ENCODE peak calls at places on chromosomes 16 and 17, in six cellular contexts. H is EL, K is Karpas-422, D is ELR, F is activated B cell treated with CpG ODN at 0.5 μM for 24 hours, X is cardiac fibroblast. Z is an unnamed sample.

GRCh38 chr17:76577876-76578275 is 7.8 kb downstream of the ST6GALNAC2 start:
- DNase-seq in H (no peak), K (no peak), D (no peak), F (no peak), X (no peak), Z (no peak)

GRCh38 chr16:67662653-67663010 is 1.9 kb downstream of the PARD6A start:
- DNase-seq in H (no peak), K (no peak), D (no peak), F (no peak), X (no peak), Z (no peak)

GRCh38 chr16:64687089-64687488 is 434.8 kb downstream of the CDH11 start:
- DNase-seq in H (no peak), K (no peak), D (no peak), F (no peak), X (no peak), Z (no peak)

GRCh38 chr16:21279501-21279900 is 1.4 kb upstream of the CRYM start:
- DNase-seq in H (no peak), K (no peak), D (no peak), F (no peak), X (no peak), Z (no peak)

GRCh38 chr16:54121539-54122295 is 164.9 kb downstream of the IRX3 start:
- DNase-seq in H (no peak), K (no peak), D (no peak), F (no peak), X (no peak), Z (no peak)

GRCh38 chr17:57622886-57623433 is 122.1 kb downstream of the CCDC182 start:
- DNase-seq in H (peak), K (peak), D (peak), F (no peak), X (peak), Z (no peak)

GRCh38 chr16:76932541-76933211 is 258.3 kb upstream of the MON1B start:
- DNase-seq in H (no peak), K (no peak), D (no peak), F (no peak), X (peak), Z (no peak)

GRCh38 chr16:23952128-23953041 is 116.6 kb downstream of the PRKCB start:
- DNase-seq in H (peak), K (no peak), D (peak), F (no peak), X (no peak), Z (peak)

GRCh38 chr17:80118601-80119270 is 17.4 kb downstream of the GAA start:
- DNase-seq in H (no peak), K (no peak), D (no peak), F (peak), X (no peak), Z (no peak)

GRCh38 chr17:15262291-15263205 is 2.6 kb downstream of the PMP22 start:
- DNase-seq in H (peak), K (no peak), D (peak), F (no peak), X (peak), Z (peak)

GRCh38 chr17:71438631-71439146 is 682.1 kb upstream of the SOX9 start:
- DNase-seq in H (peak), K (no peak), D (peak), F (no peak), X (peak), Z (no peak)

GRCh38 chr17:75983501-75984181 is 4.6 kb downstream of the TEN1 start:
- DNase-seq in H (no peak), K (peak), D (no peak), F (no peak), X (peak), Z (no peak)

GRCh38 chr17:29299031-29299430 is 5.1 kb upstream of the NUFIP2 start:
- DNase-seq in H (no peak), K (no peak), D (no peak), F (no peak), X (no peak), Z (no peak)

GRCh38 chr16:23497543-23497868 is 12.8 kb downstream of the GGA2 start:
- DNase-seq in H (no peak), K (no peak), D (no peak), F (no peak), X (no peak), Z (no peak)

GRCh38 chr16:1932050-1933028 is 10.7 kb downstream of the MSRB1 start:
- DNase-seq in H (no peak), K (no peak), D (peak), F (no peak), X (no peak), Z (no peak)

GRCh38 chr16:10999313-10999712 is 54.9 kb downstream of the CLEC16A start:
- DNase-seq in H (no peak), K (no peak), D (no peak), F (no peak), X (no peak), Z (no peak)

GRCh38 chr17:82767041-82767754 is 15.3 kb downstream of the TBCD start:
- DNase-seq in H (peak), K (peak), D (peak), F (no peak), X (peak), Z (peak)

GRCh38 chr16:57130950-57131321 is 38.6 kb downstream of the CPNE2 start:
- DNase-seq in H (no peak), K (no peak), D (no peak), F (no peak), X (no peak), Z (no peak)

GRCh38 chr17:20009302-20010098 is at the start of gene SPECC1:
- DNase-seq in H (peak), K (no peak), D (peak), F (peak), X (peak), Z (peak)

GRCh38 chr17:8859804-8860430 is 7.6 kb downstream of the PIK3R6 start:
- DNase-seq in H (no peak), K (no peak), D (no peak), F (no peak), X (no peak), Z (no peak)

GRCh38 chr16:68778551-68779231 is 41.6 kb downstream of the CDH1 start:
- DNase-seq in H (no peak), K (no peak), D (no peak), F (no peak), X (no peak), Z (no peak)

GRCh38 chr16:24253192-24253591 is 2.9 kb upstream of the CACNG3 start:
- DNase-seq in H (peak), K (peak), D (peak), F (no peak), X (peak), Z (no peak)

GRCh38 chr16:35743101-35743692 is 2283.8 kb downstream of the TP53TG3F start:
- DNase-seq in H (no peak), K (no peak), D (no peak), F (no peak), X (no peak), Z (no peak)

GRCh38 chr16:21566891-21567414 is 32.4 kb upstream of the METTL9 start:
- DNase-seq in H (no peak), K (no peak), D (no peak), F (no peak), X (no peak), Z (no peak)

GRCh38 chr17:77375526-77375916 is 234.8 kb downstream of the SEC14L1 start:
- DNase-seq in H (no peak), K (no peak), D (no peak), F (no peak), X (no peak), Z (no peak)

GRCh38 chr16:29848420-29849297 is 14.4 kb downstream of the CDIPT start:
- DNase-seq in H (peak), K (peak), D (peak), F (peak), X (peak), Z (no peak)

GRCh38 chr17:2894782-2895181 is 98.5 kb downstream of the RAP1GAP2 start:
- DNase-seq in H (no peak), K (no peak), D (no peak), F (no peak), X (no peak), Z (no peak)

GRCh38 chr17:37770631-37771518 is 26.0 kb upstream of the HNF1B start:
- DNase-seq in H (peak), K (peak), D (peak), F (no peak), X (peak), Z (peak)

GRCh38 chr16:78353610-78354009 is 254.2 kb downstream of the WWOX start:
- DNase-seq in H (no peak), K (no peak), D (no peak), F (no peak), X (no peak), Z (no peak)

GRCh38 chr16:30934827-30935557 is 11.6 kb downstream of the FBXL19 start:
- DNase-seq in H (peak), K (peak), D (peak), F (no peak), X (peak), Z (no peak)

GRCh38 chr16:58814348-58814801 is 80.3 kb upstream of the GOT2 start:
- DNase-seq in H (peak), K (peak), D (peak), F (no peak), X (peak), Z (no peak)

GRCh38 chr17:42675984-42676423 is 790 bp downstream of the PLEKHH3 start:
- DNase-seq in H (peak), K (no peak), D (peak), F (no peak), X (no peak), Z (no peak)

GRCh38 chr17:2002767-2003329 is 22.3 kb downstream of the RTN4RL1 start:
- DNase-seq in H (no peak), K (no peak), D (no peak), F (no peak), X (no peak), Z (no peak)

GRCh38 chr16:83245061-83245460 is 562.7 kb upstream of the HSBP1 start:
- DNase-seq in H (peak), K (no peak), D (peak), F (no peak), X (peak), Z (no peak)

GRCh38 chr17:36602030-36602737 is 801 bp downstream of the MRM1 start:
- DNase-seq in H (peak), K (peak), D (peak), F (peak), X (no peak), Z (no peak)

GRCh38 chr16:67528870-67529638 is 425 bp downstream of the RIPOR1 start:
- DNase-seq in H (peak), K (no peak), D (peak), F (peak), X (peak), Z (peak)

GRCh38 chr17:29710891-29711418 is 88.2 kb upstream of the CORO6 start:
- DNase-seq in H (peak), K (peak), D (peak), F (no peak), X (peak), Z (no peak)

GRCh38 chr16:62190426-62190825 is 154.2 kb upstream of the CDH8 start:
- DNase-seq in H (no peak), K (peak), D (no peak), F (no peak), X (no peak), Z (no peak)